ENCODE peak calls at places on chromosomes 16 and 17, in eight cellular contexts. Z is HepG2, V is hepatocyte, E is GM23338, I is A549, F is lower lobe of right lung, M is body of pancreas, B is upper lobe of right lung. N is an unnamed sample. For H3K4me1, the result is how much of the 10 kb centered on the place peaks cover.

GRCh38 chr16:87558682-87559081 is 43.6 kb upstream of the JPH3 start:
- DNase-seq in Z (no peak), V (no peak), E (no peak), I (no peak), F (no peak), M (no peak), B (no peak), N (no peak)

GRCh38 chr16:53282328-53282727 is 151.9 kb upstream of the RBL2 start:
- DNase-seq in Z (no peak), V (no peak), E (no peak), I (no peak), F (no peak), M (no peak), B (no peak), N (no peak)

GRCh38 chr17:18361837-18362380 is 1.4 kb downstream of the SHMT1 start:
- DNase-seq in Z (no peak), V (no peak), E (no peak), I (no peak), F (no peak), M (no peak), B (no peak), N (no peak)

GRCh38 chr16:66271074-66272060 is 95.1 kb upstream of the CDH5 start:
- DNase-seq in Z (no peak), V (no peak), E (no peak), I (no peak), F (no peak), M (no peak), B (no peak), N (no peak)

GRCh38 chr16:88526008-88526905 is 43.9 kb upstream of the ZC3H18 start:
- DNase-seq in Z (no peak), V (no peak), E (no peak), I (no peak), F (no peak), M (peak), B (no peak), N (no peak)

GRCh38 chr17:40316571-40317344 is 7.8 kb downstream of the RARA start:
- DNase-seq in Z (peak), V (peak), E (peak), I (peak), F (peak), M (peak), B (peak), N (peak)

GRCh38 chr16:21599994-21600773 is 807 bp downstream of the METTL9 start:
- DNase-seq in Z (peak), V (peak), E (peak), I (no peak), F (peak), M (no peak), B (no peak), N (peak)

GRCh38 chr17:59723041-59723440 is 15.6 kb downstream of the VMP1 start:
- DNase-seq in Z (no peak), V (no peak), E (no peak), I (no peak), F (no peak), M (no peak), B (no peak), N (no peak)

GRCh38 chr17:35345926-35346771 is 27.3 kb downstream of the SLFN11 start:
- DNase-seq in Z (no peak), V (peak), E (peak), I (no peak), F (peak), M (peak), B (peak), N (no peak)

GRCh38 chr16:12803203-12804093 is at the start of gene CPPED1:
- DNase-seq in Z (peak), V (peak), E (peak), I (peak), F (peak), M (peak), B (peak), N (peak)

GRCh38 chr17:40363480-40363838 is 1.1 kb downstream of the GJD3 start:
- DNase-seq in Z (no peak), V (peak), E (no peak), I (no peak), F (peak), M (no peak), B (peak), N (no peak)

GRCh38 chr17:63033142-63033541 is 67.1 kb downstream of the TANC2 start:
- DNase-seq in Z (no peak), V (no peak), E (peak), I (no peak), F (no peak), M (no peak), B (no peak), N (no peak)

GRCh38 chr16:60929-61878 is 7.6 kb downstream of the SNRNP25 start:
- DNase-seq in Z (no peak), V (no peak), E (peak), I (no peak), F (peak), M (no peak), B (peak), N (no peak)

GRCh38 chr16:68985268-68985667 is 120.2 kb upstream of the HAS3 start:
- DNase-seq in Z (no peak), V (no peak), E (no peak), I (no peak), F (no peak), M (no peak), B (no peak), N (no peak)

GRCh38 chr17:3963214-3964201 is 729 bp downstream of the ATP2A3 start:
- DNase-seq in Z (no peak), V (no peak), E (peak), I (no peak), F (peak), M (peak), B (peak), N (no peak)

GRCh38 chr16:138049-138417 is 440 bp downstream of the NPRL3 start:
- DNase-seq in Z (no peak), V (peak), E (peak), I (peak), F (no peak), M (peak), B (peak), N (peak)

GRCh38 chr17:67218385-67218950 is 26.5 kb downstream of the HELZ start:
- DNase-seq in Z (no peak), V (no peak), E (no peak), I (no peak), F (no peak), M (no peak), B (no peak), N (no peak)

GRCh38 chr17:75774988-75775668 is 9.5 kb upstream of the UNK start:
- DNase-seq in Z (no peak), V (peak), E (peak), I (no peak), F (no peak), M (no peak), B (peak), N (no peak)

GRCh38 chr17:39209317-39210092 is 9.4 kb downstream of the RPL19 start:
- DNase-seq in Z (no peak), V (peak), E (peak), I (no peak), F (peak), M (peak), B (peak), N (no peak)

GRCh38 chr17:42629420-42630009 is 20.0 kb downstream of the TUBG1 start:
- DNase-seq in Z (no peak), V (no peak), E (no peak), I (no peak), F (no peak), M (no peak), B (no peak), N (no peak)

GRCh38 chr17:62807812-62808575 is at the start of gene MARCHF10:
- DNase-seq in Z (no peak), V (peak), E (peak), I (no peak), F (peak), M (peak), B (peak), N (peak)

GRCh38 chr17:8439681-8440080 is 4.0 kb downstream of the NDEL1 start:
- DNase-seq in Z (no peak), V (no peak), E (no peak), I (no peak), F (no peak), M (no peak), B (no peak), N (no peak)

GRCh38 chr17:8435245-8436168 is at the start of gene NDEL1:
- DNase-seq in Z (peak), V (peak), E (peak), I (peak), F (peak), M (peak), B (peak), N (peak)

GRCh38 chr17:8438441-8438840 is 2.8 kb downstream of the NDEL1 start:
- DNase-seq in Z (no peak), V (no peak), E (no peak), I (no peak), F (no peak), M (no peak), B (no peak), N (no peak)

GRCh38 chr17:8441690-8442089 is 6.0 kb downstream of the NDEL1 start:
- DNase-seq in Z (no peak), V (no peak), E (no peak), I (no peak), F (no peak), M (no peak), B (no peak), N (no peak)

GRCh38 chr17:8436169-8436932 is 667 bp downstream of the NDEL1 start:
- DNase-seq in Z (peak), V (peak), E (peak), I (peak), F (peak), M (peak), B (peak), N (peak)
- TF ChIP-seq CTCF in Z (no peak), V (no peak), E (no peak), I (peak), F (no peak), M (no peak), B (no peak), N (no peak)

GRCh38 chr16:67445126-67445426 is 14.2 kb downstream of the HSD11B2 start:
- DNase-seq in Z (no peak), V (no peak), E (no peak), I (no peak), F (no peak), M (no peak), B (no peak), N (no peak)

GRCh38 chr16:67445441-67445912 is 14.6 kb downstream of the HSD11B2 start:
- DNase-seq in Z (peak), V (no peak), E (no peak), I (no peak), F (no peak), M (no peak), B (no peak), N (no peak)

GRCh38 chr16:67447508-67448076 is 16.7 kb downstream of the HSD11B2 start:
- DNase-seq in Z (peak), V (no peak), E (peak), I (peak), F (no peak), M (peak), B (no peak), N (peak)

GRCh38 chr16:67446968-67447507 is 16.1 kb downstream of the HSD11B2 start:
- DNase-seq in Z (no peak), V (no peak), E (no peak), I (no peak), F (no peak), M (no peak), B (no peak), N (no peak)

DNA sequence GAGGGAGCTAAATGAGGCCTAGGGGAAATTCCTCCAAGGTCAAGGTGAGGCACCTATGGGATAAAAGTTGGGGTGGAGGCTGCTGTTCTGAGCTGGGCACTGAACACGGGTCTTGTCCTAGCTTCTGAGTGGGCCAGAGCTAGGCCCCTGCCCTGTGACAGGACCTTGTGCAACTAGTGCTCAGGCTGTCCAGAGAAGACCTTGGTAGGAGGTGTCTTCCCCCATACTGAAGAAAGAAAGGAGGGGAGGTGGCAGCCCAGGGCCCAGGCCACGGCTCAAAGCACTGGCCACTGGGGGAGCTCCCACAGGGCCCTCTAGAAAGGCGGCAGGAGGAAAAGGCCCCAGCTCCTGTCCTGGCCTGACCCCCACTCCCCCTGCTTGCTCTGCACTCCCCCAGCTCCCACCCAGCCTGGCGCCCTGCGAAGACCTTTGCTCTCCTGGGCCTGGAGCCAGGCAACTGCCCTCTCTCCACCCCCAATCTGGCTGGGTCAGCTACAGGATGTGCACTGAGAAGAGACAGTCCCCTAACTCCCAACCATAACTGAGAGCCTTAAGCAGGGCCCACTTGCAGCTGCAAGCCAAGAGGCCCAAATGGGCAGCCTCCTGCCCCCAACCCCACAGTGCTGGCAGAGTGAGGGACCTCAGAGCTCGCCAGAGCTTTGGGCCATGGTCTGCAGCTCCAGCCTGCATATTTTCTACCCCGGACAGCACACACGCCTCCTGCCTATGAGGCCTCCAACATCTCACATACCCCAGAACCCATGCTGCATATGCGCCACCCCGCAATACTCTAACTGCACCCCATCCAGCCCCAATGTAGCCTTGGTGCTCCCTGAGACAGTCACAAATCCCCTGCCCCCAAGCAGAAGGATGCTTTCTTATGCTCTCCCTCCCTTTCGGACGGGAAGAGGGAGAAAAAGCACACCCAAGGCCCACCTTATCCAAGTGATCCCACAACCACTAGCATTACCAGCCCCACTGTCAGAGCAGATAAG is 15.3 kb downstream of the HSD11B2 start:
- DNase-seq in Z (peak), V (peak), E (no peak), I (no peak), F (no peak), M (no peak), B (no peak), N (no peak)
- H3K4me1 ChIP-seq in Z (half or more), V (under half), E (under half), I (under half), F (half or more), M (half or more), B (half or more), N (under half)

DNA sequence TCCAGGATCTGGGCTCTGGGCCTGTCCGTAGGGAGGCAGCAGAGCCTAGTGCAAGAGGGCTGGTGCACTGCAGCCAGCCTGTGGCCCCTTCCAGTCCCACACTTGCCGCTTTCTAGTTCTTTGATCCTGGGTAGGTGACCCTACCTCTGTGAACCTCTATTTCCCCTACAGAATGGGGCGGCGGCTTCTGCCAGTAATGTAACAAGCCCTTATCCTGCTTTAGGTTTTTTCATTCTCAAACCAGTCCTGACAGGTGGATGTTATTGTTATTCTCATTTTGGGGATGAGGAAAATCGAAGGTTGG is 744 bp downstream of the E4F1 start:
- DNase-seq in Z (peak), V (no peak), E (no peak), I (no peak), F (no peak), M (no peak), B (no peak), N (no peak)
- TF ChIP-seq CTCF in Z (peak), V (peak), E (no peak), I (no peak), F (no peak), M (no peak), B (no peak), N (no peak)

DNA sequence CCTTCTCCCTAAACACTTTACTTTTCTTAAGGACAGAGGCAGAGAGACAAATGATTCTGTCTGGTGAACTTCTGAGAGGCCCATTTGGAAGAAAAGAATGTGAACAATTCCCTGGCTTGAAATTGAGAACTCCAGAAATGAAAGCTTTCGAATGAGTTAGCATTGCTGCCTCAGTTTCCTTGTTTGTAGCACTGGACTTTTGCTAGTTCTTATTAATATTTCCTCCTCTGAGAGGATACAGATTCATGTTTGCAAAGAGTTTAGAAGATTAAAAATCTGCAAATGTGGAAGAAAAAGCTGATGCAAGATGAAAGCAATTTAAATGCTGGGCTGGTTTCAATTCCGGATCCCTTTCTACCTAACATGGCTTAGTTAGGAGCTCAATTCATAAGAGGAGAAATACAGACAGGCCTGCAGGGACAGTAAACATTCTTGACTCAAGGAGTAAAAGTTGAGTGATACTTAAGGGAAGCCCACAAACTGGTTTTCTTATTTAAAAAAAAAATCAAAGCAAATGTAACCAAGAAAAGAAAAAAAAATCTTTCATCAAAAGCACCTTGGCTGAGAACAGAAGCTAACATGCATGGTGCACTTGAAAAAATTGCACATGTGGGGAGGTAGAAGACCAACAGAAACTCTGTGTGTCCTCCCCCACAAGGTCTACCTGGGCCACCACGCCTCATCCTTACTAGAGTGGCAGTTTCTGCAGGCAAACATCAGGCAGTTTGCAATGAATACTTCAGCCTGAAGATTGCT is 27.1 kb downstream of the HNF1B start:
- DNase-seq in Z (no peak), V (no peak), E (no peak), I (no peak), F (peak), M (no peak), B (peak), N (no peak)
- H3K4me1 ChIP-seq in Z (half or more), V (under half), E (under half), I (half or more), F (under half), M (half or more), B (under half), N (under half)

GRCh38 chr16:86498155-86498651 is 12.1 kb upstream of the FOXF1 start:
- DNase-seq in Z (no peak), V (no peak), E (no peak), I (no peak), F (no peak), M (no peak), B (no peak), N (no peak)
- TF ChIP-seq CTCF in Z (no peak), V (no peak), E (no peak), I (no peak), F (no peak), M (no peak), B (no peak), N (no peak)

GRCh38 chr16:15996432-15997109 is 47.2 kb downstream of the ABCC1 start:
- DNase-seq in Z (peak), V (peak), E (no peak), I (peak), F (no peak), M (peak), B (peak), N (peak)

GRCh38 chr16:15993128-15993527 is 43.7 kb downstream of the ABCC1 start:
- DNase-seq in Z (no peak), V (no peak), E (no peak), I (no peak), F (no peak), M (no peak), B (no peak), N (no peak)

GRCh38 chr16:15993946-15994665 is 44.7 kb downstream of the ABCC1 start:
- DNase-seq in Z (no peak), V (no peak), E (no peak), I (no peak), F (no peak), M (no peak), B (no peak), N (no peak)

GRCh38 chr16:15990902-15991301 is 41.5 kb downstream of the ABCC1 start:
- DNase-seq in Z (no peak), V (no peak), E (no peak), I (no peak), F (no peak), M (no peak), B (no peak), N (no peak)

GRCh38 chr16:15993541-15993940 is 44.1 kb downstream of the ABCC1 start:
- DNase-seq in Z (no peak), V (no peak), E (no peak), I (no peak), F (no peak), M (no peak), B (no peak), N (no peak)
- H3K4me1 ChIP-seq in Z (under half), V (under half), E (under half), I (half or more), F (under half), M (under half), B (half or more), N (under half)

GRCh38 chr16:85557083-85557975 is 55.8 kb upstream of the GSE1 start:
- DNase-seq in Z (peak), V (peak), E (peak), I (peak), F (no peak), M (peak), B (peak), N (peak)
- TF ChIP-seq CTCF in Z (peak), V (peak), E (no peak), I (peak), F (no peak), M (no peak), B (no peak), N (peak)

GRCh38 chr17:32976605-32977004 is 15.0 kb upstream of the SPACA3 start:
- DNase-seq in Z (no peak), V (no peak), E (no peak), I (no peak), F (no peak), M (peak), B (no peak), N (no peak)
- H3K4me1 ChIP-seq in Z (under half), V (under half), E (under half), I (under half), F (under half), M (under half), B (under half), N (under half)

GRCh38 chr17:50681260-50682200 is 26.2 kb downstream of the ANKRD40 start:
- DNase-seq in Z (peak), V (peak), E (peak), I (peak), F (no peak), M (no peak), B (peak), N (peak)
- TF ChIP-seq CTCF in Z (peak), V (peak), E (peak), I (peak), F (peak), M (no peak), B (peak), N (peak)

GRCh38 chr17:28958820-28959455 is 7.6 kb upstream of the PHF12 start:
- DNase-seq in Z (no peak), V (no peak), E (no peak), I (no peak), F (no peak), M (no peak), B (no peak), N (no peak)
- H3K4me1 ChIP-seq in Z (under half), V (under half), E (under half), I (under half), F (under half), M (under half), B (under half), N (under half)